ENCODE peak calls at places on chromosomes 4 and X, in five cellular contexts. One of them, this sample, is unnamed.

GRCh38 chrX:38868941-38869378 is 67.7 kb downstream of the MID1IP1 start:
- DNase-seq in A549: no peak
- DNase-seq in hepatocyte: no peak
- DNase-seq in BE2C: no peak
- DNase-seq in GM12878: no peak
- DNase-seq in this sample: peak; percentile 62

GRCh38 chr4:1060646-1061371 is 49.4 kb downstream of the FGFRL1 start:
- DNase-seq in GM12878: no peak
- DNase-seq in BE2C: no peak
- DNase-seq in A549: no peak
- DNase-seq in hepatocyte: no peak
- DNase-seq in this sample: no peak

GRCh38 chrX:40299028-40299479 is 201.3 kb upstream of the BCOR start:
- DNase-seq in BE2C: no peak
- DNase-seq in GM12878: no peak
- DNase-seq in hepatocyte: peak; percentile 54
- DNase-seq in A549: no peak
- DNase-seq in this sample: peak; percentile 21

GRCh38 chr4:88017516-88018302 is 10.3 kb downstream of the PKD2 start:
- DNase-seq in BE2C: no peak
- DNase-seq in hepatocyte: peak; percentile 56
- DNase-seq in GM12878: no peak
- DNase-seq in A549: peak; percentile 26
- DNase-seq in this sample: peak; percentile 98

GRCh38 chr4:35506161-35506560 is 738.2 kb downstream of the ARAP2 start:
- DNase-seq in GM12878: no peak
- DNase-seq in A549: no peak
- DNase-seq in hepatocyte: no peak
- DNase-seq in BE2C: no peak
- DNase-seq in this sample: no peak

GRCh38 chr4:25807101-25807728 is 55.6 kb downstream of the SEL1L3 start:
- DNase-seq in A549: no peak
- DNase-seq in BE2C: no peak
- DNase-seq in GM12878: no peak
- DNase-seq in hepatocyte: peak; percentile 12
- DNase-seq in this sample: no peak

GRCh38 chrX:48854898-48855297 is 19.5 kb upstream of the PCSK1N start:
- DNase-seq in BE2C: no peak
- DNase-seq in hepatocyte: no peak
- DNase-seq in GM12878: no peak
- DNase-seq in A549: no peak
- DNase-seq in this sample: peak; percentile 5

GRCh38 chr4:173680278-173680677 is 150.2 kb upstream of the HAND2 start:
- DNase-seq in GM12878: no peak
- DNase-seq in hepatocyte: no peak
- DNase-seq in A549: no peak
- DNase-seq in BE2C: no peak
- DNase-seq in this sample: no peak

GRCh38 chr4:47913858-47914218 is 545 bp downstream of the NFXL1 start:
- DNase-seq in hepatocyte: peak; percentile 54
- DNase-seq in GM12878: no peak
- DNase-seq in A549: peak; percentile 6
- DNase-seq in BE2C: peak; percentile 36
- DNase-seq in this sample: no peak

GRCh38 chr4:7844247-7844991 is 95.2 kb downstream of the AFAP1 start:
- DNase-seq in GM12878: no peak
- DNase-seq in A549: peak; percentile 61
- DNase-seq in BE2C: peak; percentile 90
- DNase-seq in hepatocyte: peak; percentile 77
- DNase-seq in this sample: peak; percentile 99

GRCh38 chr4:15691346-15692140 is 9.9 kb downstream of the FAM200B start:
- DNase-seq in BE2C: no peak
- DNase-seq in hepatocyte: no peak
- DNase-seq in A549: no peak
- DNase-seq in GM12878: no peak
- DNase-seq in this sample: peak; percentile 47

GRCh38 chr4:98903561-98903960 is 25.4 kb downstream of the EIF4E start:
- DNase-seq in GM12878: no peak
- DNase-seq in BE2C: no peak
- DNase-seq in hepatocyte: no peak
- DNase-seq in A549: no peak
- DNase-seq in this sample: no peak

GRCh38 chr4:11783588-11783987 is 354.9 kb upstream of the HS3ST1 start:
- DNase-seq in hepatocyte: no peak
- DNase-seq in GM12878: no peak
- DNase-seq in BE2C: no peak
- DNase-seq in A549: no peak
- DNase-seq in this sample: peak; percentile 26

GRCh38 chr4:57124145-57124544 is 14.0 kb upstream of the IGFBP7 start:
- DNase-seq in BE2C: peak; percentile 73
- DNase-seq in hepatocyte: no peak
- DNase-seq in A549: no peak
- DNase-seq in GM12878: no peak
- DNase-seq in this sample: peak; percentile 57

GRCh38 chr4:170446782-170447181 is 357.0 kb upstream of the AADAT start:
- DNase-seq in GM12878: no peak
- DNase-seq in BE2C: no peak
- DNase-seq in hepatocyte: no peak
- DNase-seq in A549: no peak
- DNase-seq in this sample: no peak

GRCh38 chr4:52750819-52751348 is 341 bp downstream of the ERVMER34-1 start:
- DNase-seq in A549: peak; percentile 7
- DNase-seq in BE2C: no peak
- DNase-seq in GM12878: no peak
- DNase-seq in hepatocyte: peak; percentile 56
- DNase-seq in this sample: peak; percentile 0

GRCh38 chrX:52933976-52934703 is 24.2 kb downstream of the FAM156A start:
- DNase-seq in GM12878: no peak
- DNase-seq in A549: no peak
- DNase-seq in hepatocyte: no peak
- DNase-seq in BE2C: no peak
- DNase-seq in this sample: no peak

GRCh38 chrX:124764354-124764753 is 418.0 kb downstream of the SH2D1A start:
- DNase-seq in GM12878: no peak
- DNase-seq in BE2C: no peak
- DNase-seq in A549: no peak
- DNase-seq in hepatocyte: no peak
- DNase-seq in this sample: no peak

GRCh38 chr4:27518876-27519275 is 658.2 kb downstream of the STIM2 start:
- DNase-seq in GM12878: no peak
- DNase-seq in hepatocyte: no peak
- DNase-seq in A549: no peak
- DNase-seq in BE2C: no peak
- DNase-seq in this sample: no peak

GRCh38 chr4:41990029-41990382 is 324 bp upstream of the SLC30A9 start:
- DNase-seq in BE2C: no peak
- DNase-seq in hepatocyte: no peak
- DNase-seq in A549: peak; percentile 3
- DNase-seq in GM12878: no peak
- DNase-seq in this sample: no peak

GRCh38 chr4:27011401-27011800 is 150.8 kb downstream of the STIM2 start:
- DNase-seq in A549: no peak
- DNase-seq in GM12878: no peak
- DNase-seq in hepatocyte: no peak
- DNase-seq in BE2C: no peak
- DNase-seq in this sample: no peak

GRCh38 chr4:32985256-32985655 is 2265.1 kb downstream of the PCDH7 start:
- DNase-seq in GM12878: no peak
- DNase-seq in hepatocyte: no peak
- DNase-seq in A549: no peak
- DNase-seq in BE2C: no peak
- DNase-seq in this sample: no peak

GRCh38 chrX:42195506-42195905 is 272.2 kb upstream of the CASK start:
- DNase-seq in BE2C: no peak
- DNase-seq in GM12878: no peak
- DNase-seq in A549: no peak
- DNase-seq in hepatocyte: no peak
- DNase-seq in this sample: no peak

GRCh38 chrX:123720486-123720885 is 12.4 kb downstream of the THOC2 start:
- DNase-seq in GM12878: no peak
- DNase-seq in BE2C: no peak
- DNase-seq in hepatocyte: no peak
- DNase-seq in A549: no peak
- DNase-seq in this sample: no peak

DNA sequence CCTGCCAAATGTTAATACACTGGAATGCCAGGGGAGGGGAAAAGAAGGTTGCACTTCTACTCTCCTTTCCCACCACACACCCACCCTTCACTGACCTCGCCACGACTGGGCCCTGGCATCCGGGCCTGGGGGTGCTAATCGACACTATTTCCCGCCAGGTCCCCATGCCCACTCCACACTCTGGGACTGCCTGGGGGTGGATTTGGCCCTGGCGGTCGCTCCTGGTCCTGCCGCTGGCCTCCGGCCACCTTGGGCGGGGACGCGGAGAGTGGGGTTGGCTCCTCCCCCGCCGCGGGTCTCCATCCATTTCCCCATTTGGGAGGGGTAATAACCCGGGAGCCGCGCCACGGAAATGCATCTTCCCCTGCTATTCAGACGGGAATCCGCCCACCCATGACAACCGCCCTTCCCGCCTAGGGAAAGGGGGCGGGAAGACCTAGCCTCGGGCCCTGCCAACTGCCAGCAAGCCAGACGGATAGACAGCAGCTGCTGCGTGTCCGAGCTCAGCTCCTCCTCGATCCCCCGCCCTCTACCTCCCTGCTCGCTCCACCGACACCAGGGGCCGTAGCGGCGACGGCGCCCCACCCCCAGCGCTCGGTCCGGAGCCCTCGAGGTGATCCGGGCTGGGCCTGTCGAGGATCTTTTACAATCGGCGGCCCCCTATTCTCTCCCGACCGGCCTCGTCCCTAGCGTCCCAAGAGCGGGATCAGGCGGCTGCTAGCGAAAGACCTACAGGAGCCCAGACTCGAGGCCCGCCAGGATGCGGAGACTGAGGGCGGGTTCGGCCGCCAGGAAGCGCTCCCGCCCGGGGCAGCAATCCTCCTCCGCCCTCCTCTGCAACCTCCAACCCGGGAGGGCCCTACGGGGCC is 78.0 kb downstream of the RLIM start:
- DNase-seq in A549: peak; percentile 30
- DNase-seq in BE2C: peak; percentile 72
- DNase-seq in hepatocyte: peak; percentile 81
- DNase-seq in GM12878: no peak
- DNase-seq in this sample: peak; percentile 87
- TF ChIP-seq CTCF in A549: no peak
- TF ChIP-seq CTCF in BE2C: no peak
- TF ChIP-seq CTCF in hepatocyte: peak; percentile 22
- TF ChIP-seq CTCF in GM12878: peak; percentile 40
- TF ChIP-seq CTCF in this sample: peak; percentile 50

GRCh38 chrX:2967012-2967411 is 37.9 kb upstream of the ARSD start:
- DNase-seq in A549: no peak
- DNase-seq in hepatocyte: no peak
- DNase-seq in GM12878: no peak
- DNase-seq in BE2C: no peak
- DNase-seq in this sample: no peak

GRCh38 chrX:2969021-2969420 is 37.3 kb upstream of the ARSH start:
- DNase-seq in A549: no peak
- DNase-seq in GM12878: no peak
- DNase-seq in hepatocyte: no peak
- DNase-seq in BE2C: no peak
- DNase-seq in this sample: no peak

GRCh38 chrX:2965965-2966364 is 36.8 kb upstream of the ARSD start:
- DNase-seq in hepatocyte: no peak
- DNase-seq in A549: no peak
- DNase-seq in BE2C: no peak
- DNase-seq in GM12878: no peak
- DNase-seq in this sample: no peak

GRCh38 chrX:2967584-2967983 is 38.4 kb upstream of the ARSD start:
- DNase-seq in A549: no peak
- DNase-seq in hepatocyte: no peak
- DNase-seq in GM12878: no peak
- DNase-seq in BE2C: no peak
- DNase-seq in this sample: no peak

GRCh38 chrX:2967998-2968909 is 38.1 kb upstream of the ARSH start:
- DNase-seq in A549: no peak
- DNase-seq in BE2C: no peak
- DNase-seq in GM12878: no peak
- DNase-seq in hepatocyte: no peak
- DNase-seq in this sample: peak; percentile 43
- H3K4me3 ChIP-seq in A549: no peak overlapping the region
- H3K4me3 ChIP-seq in BE2C: no peak overlapping the region
- H3K4me3 ChIP-seq in GM12878: no peak overlapping the region
- H3K4me3 ChIP-seq in hepatocyte: no peak overlapping the region
- H3K4me3 ChIP-seq in this sample: peak overlapping the region; percentile 37

DNA sequence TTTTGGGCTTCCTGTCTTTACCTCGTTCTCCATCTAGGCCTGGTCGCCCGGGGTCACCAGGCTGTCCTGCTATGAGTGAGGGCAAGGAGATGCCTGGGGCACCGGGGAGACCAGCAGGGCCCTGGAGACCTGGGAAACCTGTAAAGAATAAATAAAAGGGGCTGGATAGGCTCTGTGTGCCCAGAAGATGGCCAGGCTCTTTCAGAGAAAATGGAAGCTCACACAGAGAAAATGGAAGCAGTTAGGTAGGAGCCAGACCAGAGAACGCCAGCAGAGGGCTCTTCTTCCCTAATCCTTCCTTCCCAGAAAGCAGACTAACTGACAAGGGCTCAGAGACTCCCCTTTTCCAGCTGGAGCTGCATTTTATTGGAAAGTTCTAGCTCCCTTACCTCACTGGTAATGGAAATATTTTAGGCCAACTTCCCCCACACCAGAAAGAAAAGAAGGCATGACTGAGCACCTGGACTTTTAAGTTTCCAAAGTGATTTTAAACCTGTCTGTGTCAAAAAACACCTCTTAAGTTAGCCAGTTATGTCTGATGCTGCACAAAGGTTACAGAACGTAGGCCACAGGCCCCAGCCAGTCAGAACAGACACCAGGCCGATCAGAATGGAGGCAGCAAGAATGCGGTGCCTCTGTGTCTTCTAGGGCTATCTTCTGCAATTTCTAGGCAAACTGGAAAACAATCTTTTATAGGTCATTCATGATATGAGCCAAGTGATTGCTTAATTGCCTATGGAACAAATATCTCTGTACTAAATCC is 74.0 kb downstream of the ATG4A start:
- DNase-seq in GM12878: no peak
- DNase-seq in A549: peak; percentile 38
- DNase-seq in BE2C: no peak
- DNase-seq in hepatocyte: peak; percentile 52
- DNase-seq in this sample: peak; percentile 64
- TF ChIP-seq CTCF in GM12878: peak; percentile 9
- TF ChIP-seq CTCF in A549: peak; percentile 45
- TF ChIP-seq CTCF in BE2C: peak; percentile 34
- TF ChIP-seq CTCF in hepatocyte: peak; percentile 49
- TF ChIP-seq CTCF in this sample: peak; percentile 64

DNA sequence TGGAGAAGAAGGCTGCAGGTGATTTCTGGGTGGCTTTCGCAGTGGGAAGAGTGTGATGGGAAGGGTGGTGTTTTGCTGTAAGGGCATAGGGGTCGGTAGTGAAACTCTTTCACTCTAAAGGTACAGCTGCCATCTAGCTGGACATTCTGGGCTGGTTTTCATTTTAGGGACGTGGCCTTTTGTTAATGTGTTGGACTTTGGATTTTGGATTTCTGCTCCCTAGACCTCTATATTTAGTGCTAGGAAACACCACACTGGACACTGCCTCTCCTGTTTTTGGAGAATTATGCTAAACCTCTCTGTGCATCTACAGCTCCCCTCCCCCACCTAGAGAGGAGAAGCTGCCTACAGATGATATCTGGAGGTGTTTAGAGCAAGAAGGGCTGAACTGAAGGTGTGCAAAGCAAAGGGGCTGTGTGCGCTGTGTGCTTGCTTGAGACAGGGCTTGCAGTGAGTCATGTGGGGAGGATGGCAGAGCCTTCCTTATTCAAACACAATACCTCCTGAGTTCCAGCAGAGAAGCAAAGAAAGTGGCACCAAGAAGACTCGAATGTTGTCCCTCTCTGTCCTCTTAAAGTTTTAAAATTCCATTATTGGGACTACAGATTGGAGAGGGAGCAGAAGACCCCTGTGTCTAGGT is 47.9 kb downstream of the STARD8 start:
- DNase-seq in GM12878: no peak
- DNase-seq in hepatocyte: no peak
- DNase-seq in A549: peak; percentile 26
- DNase-seq in BE2C: no peak
- DNase-seq in this sample: no peak
- H3K4me3 ChIP-seq in GM12878: no peak overlapping the region
- H3K4me3 ChIP-seq in hepatocyte: no peak overlapping the region
- H3K4me3 ChIP-seq in A549: no peak overlapping the region
- H3K4me3 ChIP-seq in BE2C: no peak overlapping the region
- H3K4me3 ChIP-seq in this sample: no peak overlapping the region